ENCODE peak calls at places on chromosomes 2 and 18, in eight cellular contexts. A is PC-9; D is Karpas-422; L is psoas muscle; G is endothelial cell of umbilical vein; X is CD8-positive, alpha-beta memory T cell; I is body of pancreas; Y is effector memory CD4-positive, alpha-beta T cell. Q is an unnamed sample.

GRCh38 chr2:241813806-241814570 is 5.0 kb downstream of the NEU4 start:
- DNase-seq in A (no peak), D (no peak), L (peak; percentile 59), G (no peak), X (no peak), I (no peak), Y (peak; percentile 58), Q (no peak)

GRCh38 chr18:10101293-10101701 is 187.5 kb downstream of the VAPA start:
- DNase-seq in A (no peak), D (no peak), L (peak; percentile 64), G (peak; percentile 34), X (no peak), I (peak; percentile 35), Y (no peak), Q (no peak)

GRCh38 chr2:122634261-122634660 is 878.8 kb downstream of the TSN start:
- DNase-seq in A (no peak), D (no peak), L (no peak), G (no peak), X (no peak), I (no peak), Y (no peak), Q (peak; percentile 40)

GRCh38 chr2:141889788-141890187 is 241.0 kb downstream of the LRP1B start:
- DNase-seq in A (no peak), D (no peak), L (no peak), G (no peak), X (no peak), I (no peak), Y (no peak), Q (no peak)

GRCh38 chr2:191846787-191847620 is at the start of gene CAVIN2:
- DNase-seq in A (no peak), D (peak; percentile 65), L (peak; percentile 64), G (peak; percentile 100), X (no peak), I (peak; percentile 55), Y (no peak), Q (peak; percentile 79)

GRCh38 chr2:192190474-192190873 is 4.3 kb downstream of the TMEFF2 start:
- DNase-seq in A (no peak), D (peak; percentile 71), L (no peak), G (peak; percentile 39), X (no peak), I (no peak), Y (no peak), Q (no peak)

GRCh38 chr2:17635007-17635406 is 94.5 kb downstream of the VSNL1 start:
- DNase-seq in A (no peak), D (no peak), L (no peak), G (no peak), X (no peak), I (no peak), Y (no peak), Q (no peak)

GRCh38 chr2:85536479-85536878 is 2.5 kb upstream of the MAT2A start:
- DNase-seq in A (no peak), D (no peak), L (no peak), G (no peak), X (no peak), I (no peak), Y (no peak), Q (peak; percentile 72)

GRCh38 chr2:178194600-178195389 is 483 bp downstream of the OSBPL6 start:
- DNase-seq in A (no peak), D (no peak), L (peak; percentile 69), G (peak; percentile 71), X (no peak), I (peak; percentile 52), Y (no peak), Q (peak; percentile 36)

GRCh38 chr18:9469700-9470099 is 5.6 kb upstream of the RALBP1 start:
- DNase-seq in A (no peak), D (no peak), L (no peak), G (peak; percentile 29), X (no peak), I (no peak), Y (no peak), Q (no peak)

GRCh38 chr2:159251296-159252173 is 35.0 kb downstream of the WDSUB1 start:
- DNase-seq in A (no peak), D (no peak), L (no peak), G (no peak), X (no peak), I (no peak), Y (no peak), Q (no peak)

GRCh38 chr2:50746526-50746925 is 285.4 kb downstream of the NRXN1 start:
- DNase-seq in A (no peak), D (peak; percentile 76), L (no peak), G (peak; percentile 18), X (no peak), I (peak; percentile 38), Y (no peak), Q (peak; percentile 1)

GRCh38 chr2:233832869-233833812 is 21.2 kb downstream of the HJURP start:
- DNase-seq in A (peak; percentile 77), D (peak; percentile 88), L (no peak), G (peak; percentile 30), X (no peak), I (no peak), Y (no peak), Q (peak; percentile 49)

GRCh38 chr18:24027156-24027555 is 12.6 kb downstream of the TTC39C start:
- DNase-seq in A (peak; percentile 81), D (no peak), L (peak; percentile 72), G (no peak), X (no peak), I (peak; percentile 22), Y (no peak), Q (no peak)

GRCh38 chr2:124018894-124019293 is 6.2 kb upstream of the CNTNAP5 start:
- DNase-seq in A (no peak), D (peak; percentile 57), L (no peak), G (no peak), X (no peak), I (no peak), Y (no peak), Q (no peak)

GRCh38 chr2:98460573-98461560 is 16.2 kb downstream of the INPP4A start:
- DNase-seq in A (no peak), D (peak; percentile 92), L (no peak), G (no peak), X (peak; percentile 60), I (no peak), Y (peak; percentile 51), Q (peak; percentile 26)

GRCh38 chr2:185608799-185609198 is 129.8 kb upstream of the FSIP2 start:
- DNase-seq in A (no peak), D (no peak), L (no peak), G (peak; percentile 4), X (no peak), I (no peak), Y (no peak), Q (no peak)

GRCh38 chr18:64134044-64134757 is 14.7 kb downstream of the LINC00305 start:
- DNase-seq in A (peak; percentile 88), D (no peak), L (no peak), G (no peak), X (no peak), I (no peak), Y (no peak), Q (no peak)

GRCh38 chr2:95231723-95232122 is 24.4 kb downstream of the ZNF892 start:
- DNase-seq in A (peak; percentile 73), D (peak; percentile 88), L (no peak), G (peak; percentile 45), X (no peak), I (peak; percentile 86), Y (no peak), Q (peak; percentile 56)

GRCh38 chr2:238053195-238053776 is 7.5 kb upstream of the SCLY start:
- DNase-seq in A (no peak), D (no peak), L (no peak), G (no peak), X (no peak), I (no peak), Y (no peak), Q (peak; percentile 15)

GRCh38 chr2:26144953-26145680 is 27.8 kb upstream of the GAREM2 start:
- DNase-seq in A (peak; percentile 60), D (peak; percentile 89), L (peak; percentile 66), G (peak; percentile 74), X (peak; percentile 42), I (peak; percentile 79), Y (peak; percentile 32), Q (peak; percentile 47)

GRCh38 chr2:184598313-184599053 is at the start of gene ZNF804A:
- DNase-seq in A (no peak), D (peak; percentile 96), L (peak; percentile 55), G (peak; percentile 61), X (no peak), I (peak; percentile 54), Y (no peak), Q (peak; percentile 81)

GRCh38 chr2:65055427-65056214 is 595 bp upstream of the CEP68 start:
- DNase-seq in A (no peak), D (no peak), L (no peak), G (no peak), X (peak; percentile 55), I (peak; percentile 79), Y (no peak), Q (no peak)
- H3K27ac ChIP-seq in A (no peak overlapping the region), D (peak overlapping the region; percentile 10), L (peak overlapping the region; percentile 94), G (no peak overlapping the region), X (peak overlapping the region; percentile 55), I (peak overlapping the region; percentile 76), Y (peak overlapping the region; percentile 70), Q (no peak overlapping the region)

GRCh38 chr2:22697054-22697453 is 687.9 kb upstream of the KLHL29 start:
- DNase-seq in A (no peak), D (no peak), L (no peak), G (no peak), X (no peak), I (no peak), Y (no peak), Q (no peak)

GRCh38 chr2:22703286-22703925 is 681.6 kb upstream of the KLHL29 start:
- DNase-seq in A (no peak), D (peak; percentile 69), L (no peak), G (no peak), X (no peak), I (no peak), Y (no peak), Q (no peak)

GRCh38 chr2:22701761-22702160 is 683.2 kb upstream of the KLHL29 start:
- DNase-seq in A (no peak), D (no peak), L (no peak), G (no peak), X (no peak), I (no peak), Y (no peak), Q (no peak)
- H3K9me3 ChIP-seq in A (no peaks in the 10 kb centered on the region), D (no peaks in the 10 kb centered on the region), L (no peaks in the 10 kb centered on the region), G (peaks cover 3% of the 10 kb centered on the region), X (no peaks in the 10 kb centered on the region), I (no peaks in the 10 kb centered on the region), Y (no peaks in the 10 kb centered on the region), Q (no peaks in the 10 kb centered on the region)

GRCh38 chr2:47211497-47212011 is 56.4 kb upstream of the STPG4 start:
- DNase-seq in A (peak; percentile 84), D (no peak), L (no peak), G (no peak), X (no peak), I (peak; percentile 18), Y (no peak), Q (no peak)
- H3K27ac ChIP-seq in A (peak overlapping the region; percentile 74), D (no peak overlapping the region), L (no peak overlapping the region), G (no peak overlapping the region), X (no peak overlapping the region), I (no peak overlapping the region), Y (no peak overlapping the region), Q (no peak overlapping the region)

DNA sequence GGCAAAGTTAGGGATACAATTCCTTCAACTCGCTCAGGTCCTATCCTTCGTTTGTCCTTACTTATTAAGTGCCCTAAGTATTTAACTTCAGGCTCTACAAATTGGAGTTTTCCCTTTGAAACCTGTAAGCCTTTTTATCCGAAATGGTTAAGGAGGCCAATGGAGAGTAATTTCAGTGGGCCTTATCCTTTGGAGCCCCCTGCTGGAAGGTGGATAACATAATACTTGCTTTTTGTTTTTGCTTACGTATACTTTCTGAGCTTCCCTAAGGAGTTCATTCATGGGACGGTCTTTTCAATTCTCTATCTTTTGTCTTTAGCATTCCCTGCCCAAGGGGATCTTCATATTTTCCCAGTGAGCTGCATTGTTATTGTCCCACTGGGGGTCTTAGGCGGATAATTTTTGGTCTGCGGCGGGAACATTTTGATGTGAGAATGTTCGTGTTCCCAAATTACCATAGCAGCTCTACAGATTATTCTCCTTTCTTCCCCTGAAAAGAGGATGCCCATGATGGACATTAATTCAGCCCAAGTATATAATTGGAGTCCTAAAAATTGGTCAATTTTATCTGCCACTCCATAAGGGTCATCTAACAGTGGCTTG is 34.4 kb upstream of the TRAPPC8 start:
- DNase-seq in A (no peak), D (peak; percentile 83), L (no peak), G (peak; percentile 48), X (no peak), I (peak; percentile 18), Y (peak; percentile 20), Q (no peak)
- H3K9me3 ChIP-seq in A (no peaks in the 10 kb centered on the region), D (peaks cover 19% of the 10 kb centered on the region), L (peaks cover 5% of the 10 kb centered on the region), G (peaks cover 2% of the 10 kb centered on the region), X (peaks cover 16% of the 10 kb centered on the region), I (no peaks in the 10 kb centered on the region), Y (peaks cover 10% of the 10 kb centered on the region), Q (peaks cover 5% of the 10 kb centered on the region)

Q was measured in SJSA1.